ENCODE peak calls at places on chromosomes 6 and 20, in six cellular contexts. E, Q, R, N, W and M are unnamed samples.

GRCh38 chr20:38343107-38343797 is 3.0 kb upstream of the LBP start:
- DNase-seq in R (no peak), Q (no peak), N (peak), E (no peak), W (no peak), M (peak)

GRCh38 chr6:134082191-134082590 is 29.8 kb upstream of the SLC2A12 start:
- DNase-seq in E (no peak), R (no peak), W (no peak), Q (no peak), N (no peak), M (no peak)

GRCh38 chr6:83514877-83515466 is 2.6 kb downstream of the PRSS35 start:
- DNase-seq in R (no peak), N (peak), E (no peak), W (peak), Q (peak), M (peak)

GRCh38 chr6:158970640-158971291 is 29.2 kb downstream of the RSPH3 start:
- DNase-seq in R (no peak), E (no peak), W (no peak), Q (no peak), N (no peak), M (no peak)

GRCh38 chr6:37688088-37688850 is 9.4 kb downstream of the MDGA1 start:
- DNase-seq in W (no peak), R (no peak), N (no peak), Q (no peak), E (no peak), M (no peak)

GRCh38 chr6:36574679-36575078 is 19.5 kb upstream of the SRSF3 start:
- DNase-seq in W (no peak), E (no peak), N (no peak), Q (no peak), R (no peak), M (no peak)

GRCh38 chr6:103236923-103237322 is 1622.8 kb downstream of the HACE1 start:
- DNase-seq in N (no peak), W (no peak), E (no peak), Q (no peak), R (no peak), M (no peak)

GRCh38 chr6:45415315-45415714 is 37.6 kb upstream of the SUPT3H start:
- DNase-seq in R (no peak), N (no peak), Q (no peak), W (no peak), E (no peak), M (no peak)

GRCh38 chr6:31821301-31822037 is 6.1 kb upstream of the HSPA1B start:
- DNase-seq in E (no peak), R (peak), W (peak), N (no peak), Q (peak), M (peak)

GRCh38 chr6:34240329-34241248 is 3.9 kb downstream of the HMGA1 start:
- DNase-seq in E (no peak), W (no peak), Q (no peak), N (no peak), R (no peak), M (no peak)

GRCh38 chr6:32110632-32111031 is 1.5 kb upstream of the TNXB start:
- DNase-seq in Q (no peak), N (no peak), E (no peak), R (no peak), W (no peak), M (no peak)

GRCh38 chr20:31664696-31665354 is 27.1 kb downstream of the COX4I2 start:
- DNase-seq in W (no peak), Q (no peak), R (no peak), E (no peak), N (no peak), M (no peak)

GRCh38 chr6:108193835-108194234 is 28.0 kb downstream of the NR2E1 start:
- DNase-seq in W (no peak), N (no peak), R (no peak), Q (no peak), E (no peak), M (no peak)

GRCh38 chr6:40962241-40962640 is 76.8 kb downstream of the UNC5CL start:
- DNase-seq in E (no peak), N (peak), W (no peak), R (no peak), Q (no peak), M (peak)

GRCh38 chr20:42572320-42573016 is 617.2 kb downstream of the PTPRT start:
- DNase-seq in Q (no peak), R (no peak), N (no peak), W (no peak), E (no peak), M (no peak)

GRCh38 chr6:139153876-139154275 is 19.0 kb downstream of the HECA start:
- DNase-seq in N (peak), R (no peak), E (no peak), Q (no peak), W (no peak), M (peak)

GRCh38 chr6:52306972-52307849 is 22.7 kb upstream of the MCM3 start:
- DNase-seq in R (peak), W (peak), E (no peak), Q (no peak), N (no peak), M (no peak)

GRCh38 chr6:149134531-149134933 is 183.0 kb upstream of the TAB2 start:
- DNase-seq in W (no peak), N (no peak), Q (no peak), R (no peak), E (no peak), M (peak)

GRCh38 chr6:134678436-134678889 is 271.4 kb downstream of the ALDH8A1 start:
- DNase-seq in E (no peak), R (no peak), N (peak), Q (no peak), W (no peak), M (peak)

GRCh38 chr20:32155017-32155965 is 45.8 kb downstream of the TM9SF4 start:
- DNase-seq in Q (peak), W (peak), E (peak), N (peak), R (peak), M (peak)

GRCh38 chr6:152110878-152111820 is 303.7 kb downstream of the ESR1 start:
- DNase-seq in E (no peak), R (no peak), W (no peak), N (no peak), Q (no peak), M (no peak)

GRCh38 chr6:137277971-137278602 is 58.9 kb upstream of the IFNGR1 start:
- DNase-seq in Q (peak), N (peak), E (peak), W (peak), R (peak), M (peak)

GRCh38 chr20:63321148-63321831 is 28.3 kb downstream of the COL20A1 start:
- DNase-seq in W (no peak), R (no peak), Q (no peak), N (no peak), E (no peak), M (peak)

GRCh38 chr20:60206259-60206658 is 248.0 kb downstream of the CDH26 start:
- DNase-seq in R (peak), E (no peak), N (peak), W (no peak), Q (no peak), M (peak)

GRCh38 chr6:117270121-117270959 is 5.0 kb downstream of the VGLL2 start:
- DNase-seq in E (no peak), W (peak), Q (no peak), R (peak), N (peak), M (no peak)

GRCh38 chr6:27814665-27815424 is 97.4 kb downstream of the OR2B2 start:
- DNase-seq in R (peak), Q (peak), E (peak), N (peak), W (peak), M (peak)

GRCh38 chr20:59948828-59949720 is 8.9 kb downstream of the FAM217B start:
- DNase-seq in N (peak), Q (no peak), E (no peak), W (no peak), R (no peak), M (peak)

GRCh38 chr20:7038029-7038428 is 270.5 kb downstream of the BMP2 start:
- DNase-seq in Q (no peak), N (no peak), R (no peak), E (no peak), W (no peak), M (no peak)

GRCh38 chr20:62485062-62485700 is 9.4 kb upstream of the GATA5 start:
- DNase-seq in R (no peak), N (peak), W (no peak), Q (no peak), E (no peak), M (peak)

GRCh38 chr6:16676978-16677377 is 84.3 kb downstream of the ATXN1 start:
- DNase-seq in Q (no peak), R (no peak), N (peak), E (no peak), W (peak), M (peak)

GRCh38 chr6:130765181-130765727 is 62.0 kb upstream of the SMLR1 start:
- DNase-seq in W (peak), E (no peak), Q (no peak), N (peak), R (no peak), M (no peak)
- H3K14ac ChIP-seq in W (no peak), E (no peak), Q (no peak), N (no peak), R (no peak), M (no peak)

GRCh38 chr20:3739054-3739925 is 6.8 kb downstream of the HSPA12B start:
- DNase-seq in R (peak), Q (no peak), N (no peak), W (no peak), E (no peak), M (no peak)
- H3K9ac ChIP-seq in R (no peak), Q (peak), N (no peak), W (peak), E (no peak), M (no peak)

DNA sequence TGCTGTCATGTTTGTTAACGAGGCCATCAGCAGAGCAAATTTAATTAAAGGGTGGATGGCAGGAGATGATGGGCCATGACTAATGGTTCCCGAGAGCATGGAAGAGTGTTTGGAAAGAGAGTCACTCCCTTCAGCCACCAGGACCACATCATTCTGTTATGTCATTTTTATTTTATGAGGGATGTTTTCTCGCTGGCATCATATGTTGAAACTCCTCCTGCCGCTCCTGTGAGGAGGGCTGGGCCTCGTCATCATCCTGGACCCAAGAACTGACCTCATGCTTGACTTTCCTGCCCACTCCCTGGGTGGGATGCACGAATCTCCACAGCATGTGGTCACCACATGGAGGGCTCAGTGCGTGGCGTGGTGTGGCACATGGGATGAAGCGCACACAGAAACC is 86.4 kb upstream of the FRMD1 start:
- DNase-seq in R (no peak), E (no peak), W (no peak), N (no peak), Q (no peak), M (no peak)
- H3K14ac ChIP-seq in R (no peak), E (no peak), W (no peak), N (no peak), Q (no peak), M (no peak)

GRCh38 chr20:33399924-33400323 is 1.4 kb downstream of the CDK5RAP1 start:
- DNase-seq in N (no peak), E (no peak), W (no peak), R (no peak), Q (no peak), M (no peak)
- H3K9ac ChIP-seq in N (peak), E (no peak), W (no peak), R (no peak), Q (peak), M (no peak)

DNA sequence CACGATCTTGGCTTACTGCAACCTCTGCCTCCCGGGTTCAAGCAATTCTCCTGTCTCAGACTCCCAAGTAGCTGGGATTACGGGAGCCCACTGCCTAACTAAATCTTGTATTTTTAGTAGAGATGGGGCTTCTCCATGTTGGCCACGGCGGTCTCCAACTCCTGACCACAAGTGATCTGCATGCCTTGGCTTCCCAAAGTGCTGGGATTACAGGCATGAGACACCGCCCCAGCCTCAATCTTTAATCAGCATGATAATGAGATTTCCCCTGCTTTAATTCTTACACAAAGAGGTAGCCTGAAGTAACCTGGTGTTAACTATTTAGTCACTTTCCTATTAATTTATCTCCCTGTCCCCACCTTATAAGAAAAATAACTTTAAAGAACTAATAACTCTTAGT is 31.3 kb upstream of the TRDN start:
- DNase-seq in N (no peak), Q (no peak), E (no peak), W (no peak), R (peak), M (no peak)
- H3K14ac ChIP-seq in N (no peak), Q (no peak), E (no peak), W (no peak), R (no peak), M (no peak)